ENCODE peak calls at places on chromosomes 7 and 10, in four cellular contexts. F, S, E and V are unnamed samples.

GRCh38 chr7:96285579-96285978 is 36.3 kb downstream of the SLC25A13 start:
- DNase-seq in F (no peak), S (no peak), E (no peak), V (no peak)

GRCh38 chr10:29057712-29058426 is 231.0 kb upstream of the LYZL1 start:
- DNase-seq in F (no peak), S (no peak), E (no peak), V (no peak)

GRCh38 chr7:47763063-47763974 is 181.4 kb upstream of the TNS3 start:
- DNase-seq in F (peak; percentile 26), S (no peak), E (no peak), V (no peak)

GRCh38 chr10:121027390-121027789 is 176.2 kb downstream of the WDR11 start:
- DNase-seq in F (no peak), S (no peak), E (no peak), V (no peak)

GRCh38 chr10:24039331-24039730 is 169.6 kb upstream of the KIAA1217 start:
- DNase-seq in F (no peak), S (no peak), E (no peak), V (no peak)

GRCh38 chr10:79090134-79090803 is 21.5 kb downstream of the ZMIZ1 start:
- DNase-seq in F (no peak), S (no peak), E (peak; percentile 75), V (no peak)

GRCh38 chr7:2241580-2242540 is at the start of the genes MRM2 and NUDT1:
- DNase-seq in F (peak; percentile 87), S (no peak), E (peak; percentile 87), V (peak; percentile 66)

GRCh38 chr10:90993340-90993739 is 72.5 kb upstream of the ANKRD1 start:
- DNase-seq in F (no peak), S (no peak), E (no peak), V (no peak)

GRCh38 chr10:12602557-12602956 is 253.2 kb downstream of the CAMK1D start:
- DNase-seq in F (no peak), S (no peak), E (no peak), V (no peak)

GRCh38 chr7:23396222-23396621 is 74.1 kb downstream of the IGF2BP3 start:
- DNase-seq in F (no peak), S (no peak), E (no peak), V (no peak)

GRCh38 chr7:100874300-100874576 is 665 bp upstream of the SRRT start:
- DNase-seq in F (no peak), S (no peak), E (no peak), V (no peak)

GRCh38 chr10:132677096-132677904 is 108.6 kb downstream of the NKX6-2 start:
- DNase-seq in F (no peak), S (no peak), E (no peak), V (no peak)

GRCh38 chr7:107996072-107996824 is 6.7 kb downstream of the LAMB1 start:
- DNase-seq in F (no peak), S (no peak), E (no peak), V (no peak)

GRCh38 chr7:44281811-44282600 is 43.4 kb downstream of the CAMK2B start:
- DNase-seq in F (peak; percentile 5), S (no peak), E (no peak), V (no peak)

GRCh38 chr10:74150151-74151056 is at the start of gene AP3M1:
- DNase-seq in F (peak; percentile 84), S (peak; percentile 97), E (peak; percentile 94), V (peak; percentile 81)

GRCh38 chr10:118472961-118473675 is 122.3 kb downstream of the PRLHR start:
- DNase-seq in F (no peak), S (no peak), E (no peak), V (no peak)

GRCh38 chr10:91604462-91604935 is 28.4 kb downstream of the PPP1R3C start:
- DNase-seq in F (no peak), S (no peak), E (no peak), V (no peak)

GRCh38 chr7:69659964-69660363 is 61.7 kb downstream of the AUTS2 start:
- DNase-seq in F (no peak), S (no peak), E (no peak), V (no peak)

GRCh38 chr7:139708541-139708940 is 69.3 kb downstream of the HIPK2 start:
- DNase-seq in F (peak; percentile 10), S (peak; percentile 58), E (peak; percentile 70), V (no peak)

GRCh38 chr10:126716366-126716765 is 45.9 kb upstream of the C10orf90 start:
- DNase-seq in F (no peak), S (no peak), E (no peak), V (no peak)